ENCODE peak calls at places on chromosomes 2 and 18, in five cellular contexts. K is adrenal gland, S is ovary, R is gastrocnemius medialis, Q is sigmoid colon. Z is an unnamed sample. For H3K4me1, the result is how much of the 10 kb centered on the place peaks cover.

GRCh38 chr2:201618744-201619654 is 24.3 kb downstream of the TMEM237 start:
- DNase-seq in K (peak), R (no peak), S (peak), Q (peak), Z (no peak)

GRCh38 chr2:102180687-102180999 is 6.2 kb upstream of the IL1RL2 start:
- DNase-seq in Q (no peak), S (no peak), R (no peak), K (no peak), Z (no peak)

GRCh38 chr2:146997945-146998344 is 846.9 kb upstream of the ACVR2A start:
- DNase-seq in Q (no peak), K (no peak), S (no peak), R (no peak), Z (no peak)

GRCh38 chr2:14675489-14675888 is 43.0 kb downstream of the LRATD1 start:
- DNase-seq in S (no peak), K (no peak), Q (no peak), R (no peak), Z (no peak)

GRCh38 chr18:35581555-35582309 is at the start of gene GALNT1:
- DNase-seq in Q (no peak), K (peak), S (peak), R (no peak), Z (no peak)

GRCh38 chr18:452801-453200 is 47.7 kb downstream of the COLEC12 start:
- DNase-seq in R (no peak), S (no peak), Q (no peak), K (no peak), Z (no peak)

GRCh38 chr2:4674007-4674406 is 970.6 kb downstream of the DCDC2C start:
- DNase-seq in Q (no peak), R (no peak), S (no peak), K (no peak), Z (no peak)

GRCh38 chr2:144505245-144505801 is 14.6 kb downstream of the ZEB2 start:
- DNase-seq in S (no peak), R (no peak), Q (no peak), K (no peak), Z (no peak)

GRCh38 chr18:4831127-4831526 is 365.9 kb downstream of the AKAIN1 start:
- DNase-seq in K (no peak), S (no peak), Q (no peak), R (no peak), Z (no peak)

GRCh38 chr2:48413676-48414075 is 116.3 kb upstream of the STON1 start:
- DNase-seq in Q (no peak), K (no peak), S (no peak), R (no peak), Z (no peak)

GRCh38 chr2:137178955-137179377 is 413.6 kb downstream of the THSD7B start:
- DNase-seq in Q (no peak), R (no peak), K (no peak), S (no peak), Z (no peak)

GRCh38 chr2:186984966-186985365 is 136.0 kb upstream of the ZSWIM2 start:
- DNase-seq in K (no peak), R (no peak), S (no peak), Q (no peak), Z (no peak)
- H3K4me3 ChIP-seq in K (no peak), R (no peak), S (no peak), Q (no peak), Z (no peak)

DNA sequence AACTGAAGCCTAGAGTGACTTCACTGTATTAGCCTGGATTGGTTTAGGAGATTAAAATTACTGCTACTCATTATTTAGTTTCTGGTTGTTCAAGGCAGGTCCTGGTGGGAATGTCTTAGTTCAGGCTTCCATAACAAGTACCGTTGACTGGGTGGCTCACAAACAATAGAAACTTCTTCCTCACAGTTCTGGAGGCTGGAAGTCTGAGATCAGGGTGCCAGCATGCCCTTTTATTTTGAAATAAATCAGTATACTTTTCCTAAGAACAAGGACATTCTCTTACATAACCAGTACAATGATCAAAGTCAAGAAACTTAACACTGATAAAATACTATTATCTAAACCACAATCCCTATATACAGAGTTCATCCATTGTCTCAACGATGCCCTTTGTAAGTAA is 4.0 kb upstream of the DAW1 start:
- DNase-seq in R (no peak), K (no peak), Q (no peak), S (no peak), Z (no peak)
- H3K4me1 ChIP-seq in R (under half), K (under half), Q (under half), S (under half), Z (under half)

GRCh38 chr2:46315103-46315890 is 18.1 kb downstream of the EPAS1 start:
- DNase-seq in Q (peak), S (peak), K (peak), R (peak), Z (peak)
- H3K4me3 ChIP-seq in Q (no peak), S (no peak), K (no peak), R (peak), Z (no peak)

GRCh38 chr2:42105330-42106256 is 57.8 kb downstream of the PKDCC start:
- DNase-seq in K (no peak), R (no peak), Q (no peak), S (no peak), Z (peak)
- H3K4me1 ChIP-seq in K (under half), R (under half), Q (under half), S (under half), Z (under half)

DNA sequence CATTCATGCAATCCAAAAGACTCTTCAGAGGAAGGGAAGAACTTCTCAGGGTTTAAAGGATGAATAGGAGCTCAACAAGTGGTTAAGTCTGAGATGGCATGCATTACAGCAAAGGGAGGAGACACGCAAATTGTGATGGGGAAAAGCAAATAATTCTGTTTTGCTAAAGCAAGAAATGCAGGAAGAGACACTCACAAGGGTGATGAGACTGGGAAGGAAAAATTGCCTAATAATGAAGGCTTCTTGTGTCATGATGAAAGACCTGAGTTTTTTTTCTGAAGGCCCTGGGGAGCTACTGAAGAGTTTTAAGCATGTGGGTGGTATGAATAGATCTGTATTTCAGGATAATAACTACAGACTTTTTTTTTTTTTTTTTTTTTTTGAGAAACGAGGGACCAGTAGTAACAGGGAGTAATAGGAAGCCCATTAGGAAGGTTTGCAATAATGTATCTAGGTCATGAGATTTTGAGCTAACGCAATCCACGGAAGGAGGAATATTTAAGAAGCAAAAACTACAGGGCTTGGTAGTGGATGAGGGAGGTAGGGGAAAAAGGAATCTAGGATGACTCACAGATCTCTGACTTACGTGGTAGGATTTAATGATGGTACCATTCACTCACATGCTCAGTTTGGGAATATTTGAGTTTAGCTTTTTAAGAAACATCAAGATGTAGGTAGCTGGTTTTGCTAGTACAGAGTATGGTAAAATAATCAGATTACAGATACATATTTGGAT is 16.0 kb upstream of the SERPINB3 start:
- DNase-seq in Q (no peak), K (no peak), S (no peak), R (no peak), Z (no peak)
- H3K4me3 ChIP-seq in Q (no peak), K (no peak), S (no peak), R (no peak), Z (no peak)